ENCODE peak calls at places on chromosomes 3 and 15, in five cellular contexts. V is endothelial cell, K is AG09309, J is Panc1, O is OCI-LY7. L is an unnamed sample.

GRCh38 chr3:187193181-187193580 is 4.1 kb upstream of the RTP1 start:
- DNase-seq in K (no peak), V (no peak), J (no peak), O (no peak), L (no peak)

GRCh38 chr15:83396071-83396470 is 51.1 kb upstream of the SH3GL3 start:
- DNase-seq in O (no peak), K (no peak), V (peak), J (no peak), L (peak)

GRCh38 chr3:123298903-123299302 is 97.2 kb downstream of the SEC22A start:
- DNase-seq in J (no peak), K (no peak), V (no peak), O (no peak), L (no peak)

GRCh38 chr3:81643721-81644120 is 117.7 kb downstream of the GBE1 start:
- DNase-seq in V (peak), J (no peak), O (no peak), K (peak), L (no peak)

GRCh38 chr3:15300318-15301078 is 31.9 kb downstream of the SH3BP5 start:
- DNase-seq in J (peak), O (no peak), K (peak), V (peak), L (no peak)

GRCh38 chr3:102682761-102683160 is 247.9 kb downstream of the ZPLD1 start:
- DNase-seq in K (no peak), V (no peak), J (no peak), O (no peak), L (no peak)

GRCh38 chr3:32869513-32870047 is 51.8 kb downstream of the TRIM71 start:
- DNase-seq in J (no peak), K (no peak), V (peak), O (no peak), L (peak)

GRCh38 chr3:48410205-48411040 is 19.5 kb downstream of the PLXNB1 start:
- DNase-seq in J (no peak), V (no peak), O (no peak), K (no peak), L (no peak)

GRCh38 chr3:175432338-175433025 is 573.3 kb downstream of the NAALADL2 start:
- DNase-seq in O (no peak), K (peak), J (no peak), V (no peak), L (no peak)

GRCh38 chr3:22959593-22959992 is 243.5 kb upstream of the UBE2E2 start:
- DNase-seq in J (no peak), K (no peak), O (no peak), V (no peak), L (no peak)

GRCh38 chr3:66236281-66236680 is 15.5 kb downstream of the SLC25A26 start:
- DNase-seq in K (no peak), J (no peak), V (no peak), O (peak), L (peak)

GRCh38 chr3:101868534-101869464 is 19.5 kb downstream of the NFKBIZ start:
- DNase-seq in O (no peak), J (no peak), V (no peak), K (no peak), L (no peak)

GRCh38 chr3:49030331-49030730 is 1.1 kb upstream of the IMPDH2 start:
- DNase-seq in J (no peak), K (no peak), V (no peak), O (no peak), L (no peak)

GRCh38 chr3:98812851-98813374 is 49.8 kb downstream of the ST3GAL6 start:
- DNase-seq in V (no peak), J (no peak), K (no peak), O (peak), L (no peak)

GRCh38 chr3:139378587-139378986 is 10.9 kb downstream of the COPB2 start:
- DNase-seq in K (no peak), O (no peak), J (no peak), V (no peak), L (no peak)

GRCh38 chr3:57006048-57006709 is 54.3 kb upstream of the SPATA12 start:
- DNase-seq in J (no peak), K (no peak), O (no peak), V (no peak), L (peak)

GRCh38 chr3:142148871-142149860 is at the start of gene TFDP2:
- DNase-seq in O (peak), K (peak), V (peak), J (no peak), L (peak)

GRCh38 chr15:69132935-69133861 is 27.2 kb upstream of the GLCE start:
- DNase-seq in J (no peak), V (no peak), K (no peak), O (no peak), L (no peak)

GRCh38 chr15:74789171-74789627 is 7.3 kb downstream of the CSK start:
- DNase-seq in V (no peak), K (no peak), J (no peak), O (peak), L (no peak)

GRCh38 chr15:93981706-93982105 is 249.7 kb upstream of the MCTP2 start:
- DNase-seq in V (no peak), J (no peak), K (no peak), O (no peak), L (no peak)

GRCh38 chr3:187746059-187746453 is 788 bp upstream of the BCL6 start:
- DNase-seq in V (no peak), O (no peak), J (no peak), K (no peak), L (no peak)

GRCh38 chr3:43162573-43163084 is 56.8 kb upstream of the POMGNT2 start:
- DNase-seq in J (no peak), K (no peak), V (no peak), O (no peak), L (no peak)

GRCh38 chr3:157865449-157865862 is 240.8 kb downstream of the SHOX2 start:
- DNase-seq in V (peak), J (no peak), O (peak), K (no peak), L (peak)

GRCh38 chr3:177062052-177062732 is 135.1 kb downstream of the TBL1XR1 start:
- DNase-seq in V (no peak), O (no peak), K (no peak), J (no peak), L (no peak)

GRCh38 chr3:197613187-197613586 is 57.4 kb upstream of the BDH1 start:
- DNase-seq in O (no peak), V (no peak), K (no peak), J (no peak), L (no peak)

GRCh38 chr3:25444273-25444672 is 16.2 kb downstream of the RARB start:
- DNase-seq in V (no peak), K (no peak), J (no peak), O (no peak), L (no peak)

GRCh38 chr3:25437953-25438352 is 9.9 kb downstream of the RARB start:
- DNase-seq in J (no peak), K (no peak), O (no peak), V (no peak), L (no peak)

GRCh38 chr3:25438791-25439555 is 10.9 kb downstream of the RARB start:
- DNase-seq in O (no peak), K (no peak), V (no peak), J (no peak), L (no peak)

GRCh38 chr3:25442486-25442885 is 14.4 kb downstream of the RARB start:
- DNase-seq in K (no peak), J (no peak), V (no peak), O (no peak), L (no peak)

GRCh38 chr3:25441234-25441856 is 13.3 kb downstream of the RARB start:
- DNase-seq in V (no peak), K (no peak), J (peak), O (peak), L (no peak)
- TF ChIP-seq CTCF in V (peak), K (peak), J (peak), O (peak), L (peak)

GRCh38 chr3:17686613-17687012 is 55.8 kb downstream of the TBC1D5 start:
- DNase-seq in V (peak), J (no peak), K (no peak), O (peak), L (no peak)
- TF ChIP-seq CTCF in V (no peak), J (peak), K (no peak), O (peak), L (peak)

DNA sequence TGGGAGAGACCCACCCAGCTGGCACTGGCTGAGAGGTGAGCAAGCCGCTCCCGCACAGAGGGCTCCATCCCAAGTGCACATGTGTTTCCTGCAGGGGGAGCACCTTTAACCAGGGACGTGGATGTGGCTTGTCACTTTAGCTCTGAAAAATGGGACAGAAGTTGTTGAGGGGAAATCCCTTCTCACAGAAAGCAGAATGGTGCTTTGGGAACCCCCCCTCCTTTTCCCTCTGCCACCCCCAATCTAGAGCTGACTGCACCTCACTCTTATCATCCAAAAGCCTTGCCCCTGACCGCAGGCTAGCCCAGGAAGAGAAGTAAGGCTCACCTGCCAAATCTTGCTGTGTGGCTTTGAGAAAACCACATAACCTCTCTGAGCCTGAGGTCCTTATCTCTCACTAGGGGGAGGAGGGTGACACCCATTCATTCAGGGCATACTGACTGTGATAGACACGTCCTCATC is 77.9 kb downstream of the RPN1 start:
- DNase-seq in O (no peak), V (no peak), K (no peak), J (no peak), L (no peak)
- TF ChIP-seq CTCF in O (peak), V (no peak), K (peak), J (no peak), L (peak)

GRCh38 chr3:153972862-153973261 is 148.3 kb upstream of the ARHGEF26 start:
- DNase-seq in V (no peak), O (no peak), K (no peak), J (no peak), L (no peak)

GRCh38 chr3:153973722-153974121 is 147.5 kb upstream of the ARHGEF26 start:
- DNase-seq in J (no peak), O (no peak), V (no peak), K (no peak), L (no peak)

GRCh38 chr3:153970047-153970446 is 151.1 kb upstream of the ARHGEF26 start:
- DNase-seq in O (no peak), J (no peak), K (no peak), V (no peak), L (no peak)

GRCh38 chr3:153967260-153967659 is 153.9 kb upstream of the ARHGEF26 start:
- DNase-seq in V (no peak), O (no peak), J (no peak), K (no peak), L (no peak)

DNA sequence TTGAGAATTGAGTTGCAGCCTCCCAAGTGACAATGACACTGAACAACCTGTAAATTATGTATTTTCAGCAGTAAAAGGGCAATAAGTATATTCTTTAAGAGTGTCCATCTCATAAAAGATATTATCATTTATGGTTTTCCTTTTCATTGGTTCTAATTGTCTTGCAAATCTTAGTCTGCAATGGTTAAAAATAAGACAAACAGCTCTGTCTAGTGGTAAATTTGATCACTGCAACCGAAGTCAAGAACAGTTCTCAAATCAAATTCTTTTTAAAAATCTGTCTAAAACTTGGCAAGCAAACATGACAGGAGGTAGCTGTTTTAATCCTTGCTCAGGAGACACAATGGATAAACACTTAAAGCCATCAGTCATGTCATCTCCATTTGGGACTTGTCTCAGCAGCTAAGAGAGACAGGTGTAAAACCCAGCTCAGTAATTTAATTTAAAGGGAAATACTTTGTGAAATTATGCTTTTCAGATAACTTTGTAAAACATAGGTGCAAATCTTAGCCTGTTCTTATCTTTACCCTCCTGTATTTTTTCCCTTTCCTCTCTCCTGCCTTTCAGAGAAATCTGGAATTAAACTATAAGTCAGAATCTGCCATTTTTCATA is 150.3 kb upstream of the ARHGEF26 start:
- DNase-seq in O (peak), K (no peak), V (no peak), J (peak), L (no peak)
- TF ChIP-seq CTCF in O (peak), K (peak), V (no peak), J (peak), L (peak)

GRCh38 chr3:173395412-173396181 is 1.9 kb upstream of the NLGN1 start:
- DNase-seq in K (peak), V (peak), J (no peak), O (no peak), L (peak)
- TF ChIP-seq CTCF in K (no peak), V (no peak), J (no peak), O (no peak), L (no peak)

GRCh38 chr3:133901083-133901482 is 5.4 kb upstream of the RAB6B start:
- DNase-seq in V (peak), K (no peak), O (no peak), J (no peak), L (no peak)
- TF ChIP-seq CTCF in V (peak), K (no peak), O (peak), J (peak), L (no peak)

GRCh38 chr3:127461286-127461685 is 129.2 kb downstream of the TPRA1 start:
- DNase-seq in V (no peak), O (no peak), K (no peak), J (no peak), L (no peak)
- TF ChIP-seq CTCF in V (no peak), O (no peak), K (no peak), J (no peak), L (no peak)

GRCh38 chr15:66907826-66908502 is 157.4 kb upstream of the SMAD3 start:
- DNase-seq in O (peak), K (no peak), J (no peak), V (no peak), L (no peak)

GRCh38 chr15:66905185-66905584 is 160.2 kb upstream of the SMAD3 start:
- DNase-seq in J (no peak), O (no peak), V (no peak), K (no peak), L (no peak)

GRCh38 chr15:66908503-66909095 is 156.8 kb upstream of the SMAD3 start:
- DNase-seq in J (no peak), O (no peak), K (no peak), V (no peak), L (no peak)

GRCh38 chr15:66906660-66907059 is 158.7 kb upstream of the SMAD3 start:
- DNase-seq in J (no peak), V (no peak), K (no peak), O (no peak), L (no peak)

GRCh38 chr15:66905954-66906353 is 159.4 kb upstream of the SMAD3 start:
- DNase-seq in V (no peak), O (no peak), K (no peak), J (no peak), L (no peak)
- TF ChIP-seq CTCF in V (peak), O (peak), K (no peak), J (peak), L (no peak)